ENCODE peak calls at places on chromosomes 6 and 20, in ten cellular contexts. B is CD4-positive, alpha-beta memory T cell; R is cardiac muscle cell; M is fibroblast of lung; N is GM23248; C is psoas muscle; P is uterus; J is ovary; H is neural progenitor cell; W is mesendoderm. A is an unnamed sample.
A peak's percentile ranks its signal among the peaks of the same experiment; 100 is the strongest.

GRCh38 chr20:10733122-10733521 is 59.3 kb upstream of the JAG1 start:
- DNase-seq in R (no peak), N (no peak), J (no peak), P (no peak), B (no peak), M (peak; percentile 7), C (no peak), H (no peak), W (no peak), A (no peak)

GRCh38 chr20:23143098-23143497 is 57.0 kb upstream of the CD93 start:
- DNase-seq in B (no peak), N (peak; percentile 93), J (peak; percentile 56), H (no peak), W (peak; percentile 31), C (peak; percentile 79), R (peak; percentile 37), M (peak; percentile 84), P (no peak), A (peak; percentile 53)

GRCh38 chr6:109508166-109508860 is 25.3 kb upstream of the ZBTB24 start:
- DNase-seq in J (no peak), C (no peak), M (no peak), H (peak; percentile 80), P (no peak), W (no peak), N (peak; percentile 38), B (no peak), R (no peak), A (no peak)

GRCh38 chr20:57590485-57591288 is 29.5 kb downstream of the ZBP1 start:
- DNase-seq in M (no peak), W (no peak), R (no peak), J (no peak), H (no peak), C (no peak), P (no peak), B (no peak), N (no peak), A (no peak)

GRCh38 chr20:53281557-53282117 is 309.5 kb downstream of the TSHZ2 start:
- DNase-seq in J (no peak), M (no peak), B (no peak), W (peak; percentile 2), P (no peak), C (no peak), N (no peak), R (no peak), H (no peak), A (no peak)

GRCh38 chr6:124517339-124517738 is 444.9 kb upstream of the RNF217 start:
- DNase-seq in P (no peak), M (no peak), N (no peak), H (peak; percentile 19), C (no peak), W (peak; percentile 18), J (no peak), R (no peak), B (no peak), A (no peak)

GRCh38 chr6:13531956-13532355 is 42.4 kb upstream of the SIRT5 start:
- DNase-seq in R (no peak), N (no peak), W (peak; percentile 95), C (no peak), J (no peak), B (no peak), H (peak; percentile 38), M (no peak), P (no peak), A (no peak)

GRCh38 chr6:113361014-113361645 is 496.0 kb upstream of the MARCKS start:
- DNase-seq in C (no peak), B (no peak), P (no peak), J (no peak), M (peak; percentile 98), N (peak; percentile 68), H (no peak), R (no peak), W (no peak), A (no peak)

GRCh38 chr6:2684059-2684749 is 66.5 kb downstream of the MYLK4 start:
- DNase-seq in M (peak; percentile 78), W (no peak), J (no peak), C (no peak), H (no peak), R (no peak), B (no peak), P (no peak), N (peak; percentile 11), A (no peak)

GRCh38 chr6:48069280-48069679 is 41.7 kb downstream of the PTCHD4 start:
- DNase-seq in P (no peak), R (peak; percentile 42), N (peak; percentile 25), J (no peak), W (peak; percentile 49), C (no peak), M (no peak), H (peak; percentile 44), B (no peak), A (no peak)

GRCh38 chr20:2578430-2579192 is 42.2 kb downstream of the TMC2 start:
- DNase-seq in C (no peak), W (peak; percentile 43), J (no peak), H (no peak), N (no peak), M (no peak), P (no peak), R (peak; percentile 63), B (no peak), A (no peak)

GRCh38 chr20:64145458-64146300 is 18.6 kb upstream of the MYT1 start:
- DNase-seq in M (no peak), C (no peak), H (no peak), P (no peak), W (peak; percentile 21), R (no peak), N (no peak), J (no peak), B (no peak), A (no peak)

DNA sequence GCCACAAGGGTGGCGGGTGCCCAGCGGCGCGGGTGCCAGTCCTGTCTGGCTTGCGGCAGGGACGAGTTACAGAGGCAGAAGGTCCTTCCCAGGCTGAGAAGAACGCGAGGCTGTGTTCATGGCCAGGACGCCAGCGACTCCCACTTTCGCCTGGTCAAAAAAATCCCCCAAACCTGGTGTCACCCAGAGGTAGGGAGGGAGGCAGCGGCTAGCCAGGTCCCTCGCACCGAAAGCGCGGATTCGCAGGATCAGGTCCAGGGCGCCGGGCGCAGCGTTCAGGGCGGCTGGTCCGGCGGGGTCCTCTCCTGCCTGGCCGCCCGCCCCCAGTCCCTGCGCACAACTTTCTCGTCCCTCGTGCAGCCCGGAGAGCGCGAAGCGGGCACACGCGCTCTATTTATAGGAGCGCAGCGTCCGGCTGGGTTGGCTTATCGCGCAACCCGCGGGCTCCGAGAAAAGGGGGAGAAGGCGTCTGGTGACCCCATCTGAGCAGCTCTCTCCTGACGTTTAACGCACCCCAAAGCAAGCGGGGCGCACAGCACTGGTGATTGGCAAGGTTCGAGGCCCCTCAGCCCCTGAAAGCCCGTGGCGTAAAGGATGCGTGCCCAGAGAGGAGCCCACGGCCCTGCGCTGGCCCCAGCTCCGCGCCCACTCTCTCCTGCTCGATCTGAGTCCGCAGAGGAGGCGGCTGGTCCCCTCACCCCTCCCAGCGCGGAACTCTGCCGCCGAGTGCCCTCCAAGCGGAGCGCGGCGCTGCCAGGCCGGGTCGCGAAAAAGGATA is 519 bp downstream of the CBLN4 start:
- DNase-seq in H (peak; percentile 36), R (no peak), W (peak; percentile 1), B (no peak), P (no peak), J (no peak), C (no peak), M (no peak), N (no peak), A (no peak)
- H3K27me3 ChIP-seq in H (peaks cover 71% of the 10 kb centered on the region), R (peaks cover 21% of the 10 kb centered on the region), W (peaks cover 51% of the 10 kb centered on the region), B (no peaks in the 10 kb centered on the region), P (peaks cover 16% of the 10 kb centered on the region), J (no peaks in the 10 kb centered on the region), C (peaks cover 11% of the 10 kb centered on the region), M (no peaks in the 10 kb centered on the region), N (peaks cover 4% of the 10 kb centered on the region), A (no peaks in the 10 kb centered on the region)

DNA sequence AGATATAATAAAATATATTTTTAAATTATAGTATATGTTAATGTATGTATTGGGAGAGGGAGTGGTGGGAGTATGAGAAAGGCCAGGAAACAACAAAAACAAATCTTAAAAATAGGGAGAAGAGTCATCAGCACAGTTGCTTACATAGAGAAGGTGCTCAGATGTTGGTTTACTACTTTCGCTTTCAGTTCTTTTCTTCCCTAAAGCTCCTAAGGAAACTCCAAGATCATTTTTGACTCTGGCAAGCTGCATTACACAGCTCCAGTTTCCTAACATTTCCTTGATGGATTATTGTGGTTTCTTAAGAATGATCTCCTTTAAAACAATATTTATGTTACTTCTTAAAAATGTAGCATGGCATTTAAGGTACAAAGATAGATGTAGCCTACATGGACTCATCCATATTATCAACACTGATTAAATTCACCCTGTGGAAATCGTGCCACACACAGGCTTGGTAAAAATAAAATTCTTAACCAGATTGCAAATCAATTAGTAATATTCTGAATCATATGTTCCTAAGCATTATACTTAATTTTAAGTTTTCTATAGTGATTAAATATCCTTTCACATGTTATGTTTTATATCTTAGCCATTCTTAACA is 118.0 kb upstream of the MAN1A1 start:
- DNase-seq in C (no peak), P (no peak), J (no peak), W (no peak), N (peak; percentile 35), H (no peak), M (peak; percentile 65), B (no peak), R (no peak), A (no peak)
- H3K4me3 ChIP-seq in C (peak overlapping the region; percentile 23), P (no peak overlapping the region), J (no peak overlapping the region), W (no peak overlapping the region), N (peak overlapping the region; percentile 48), H (no peak overlapping the region), M (no peak overlapping the region), B (no peak overlapping the region), R (no peak overlapping the region), A (no peak overlapping the region)

GRCh38 chr6:32854376-32855178 is 585 bp downstream of the PSMB9 start:
- DNase-seq in J (peak; percentile 57), R (no peak), B (peak; percentile 60), P (peak; percentile 47), M (peak; percentile 20), H (no peak), W (no peak), C (no peak), N (peak; percentile 71), A (no peak)
- H3K27me3 ChIP-seq in J (no peaks in the 10 kb centered on the region), R (peaks cover 88% of the 10 kb centered on the region), B (no peaks in the 10 kb centered on the region), P (no peaks in the 10 kb centered on the region), M (no peaks in the 10 kb centered on the region), H (peaks cover 70% of the 10 kb centered on the region), W (peaks cover 28% of the 10 kb centered on the region), C (no peaks in the 10 kb centered on the region), N (no peaks in the 10 kb centered on the region), A (no peaks in the 10 kb centered on the region)

GRCh38 chr6:70413114-70413828 is at the start of gene FAM135A:
- DNase-seq in R (peak; percentile 100), J (peak; percentile 99), B (peak; percentile 93), P (peak; percentile 97), H (peak; percentile 99), M (peak; percentile 94), N (peak; percentile 98), W (peak; percentile 100), C (peak; percentile 97), A (peak; percentile 85)

GRCh38 chr6:70413829-70414494 is 654 bp downstream of the FAM135A start:
- DNase-seq in P (peak; percentile 27), J (peak; percentile 23), C (no peak), W (peak; percentile 50), B (peak; percentile 5), M (peak; percentile 10), N (peak; percentile 42), R (peak; percentile 23), H (peak; percentile 37), A (no peak)

GRCh38 chr6:70415660-70416059 is 2.4 kb downstream of the FAM135A start:
- DNase-seq in H (no peak), C (no peak), B (no peak), M (peak; percentile 8), R (no peak), N (peak; percentile 4), W (no peak), J (no peak), P (no peak), A (no peak)

GRCh38 chr6:70414813-70415212 is 1.5 kb downstream of the FAM135A start:
- DNase-seq in N (peak; percentile 8), P (no peak), H (no peak), C (no peak), M (no peak), B (no peak), W (no peak), J (no peak), R (no peak), A (no peak)

GRCh38 chr6:70415247-70415646 is 1.9 kb downstream of the FAM135A start:
- DNase-seq in C (no peak), R (no peak), P (no peak), J (no peak), M (no peak), H (no peak), W (no peak), N (no peak), B (no peak), A (no peak)
- H3K4me3 ChIP-seq in C (peak overlapping the region; percentile 94), R (no peak overlapping the region), P (no peak overlapping the region), J (no peak overlapping the region), M (no peak overlapping the region), H (peak overlapping the region; percentile 84), W (no peak overlapping the region), N (no peak overlapping the region), B (no peak overlapping the region), A (no peak overlapping the region)